ENCODE peak calls at places on chromosomes 2 and 18, in four cellular contexts. One of them, this sample, is unnamed.
A peak's percentile ranks its signal among the peaks of the same experiment; 100 is the strongest.

GRCh38 chr18:9081940-9082339 is 20.6 kb upstream of the NDUFV2 start:
- DNase-seq in tibial artery: no peak
- DNase-seq in GM23248: no peak
- DNase-seq in psoas muscle: no peak
- DNase-seq in this sample: no peak

GRCh38 chr18:62897153-62897552 is 181.8 kb downstream of the PHLPP1 start:
- DNase-seq in tibial artery: no peak
- DNase-seq in GM23248: peak; percentile 75
- DNase-seq in psoas muscle: no peak
- DNase-seq in this sample: peak; percentile 54

GRCh38 chr18:79988079-79988924 is at the start of gene TXNL4A:
- DNase-seq in tibial artery: peak; percentile 89
- DNase-seq in GM23248: peak; percentile 97
- DNase-seq in psoas muscle: peak; percentile 93
- DNase-seq in this sample: peak; percentile 95

GRCh38 chr2:105779394-105779793 is 34.7 kb downstream of the NCK2 start:
- DNase-seq in tibial artery: no peak
- DNase-seq in GM23248: no peak
- DNase-seq in psoas muscle: no peak
- DNase-seq in this sample: no peak

GRCh38 chr18:25349131-25349925 is 2.6 kb downstream of the ZNF521 start:
- DNase-seq in tibial artery: peak; percentile 68
- DNase-seq in GM23248: peak; percentile 72
- DNase-seq in psoas muscle: peak; percentile 58
- DNase-seq in this sample: peak; percentile 72

GRCh38 chr2:124805060-124805459 is 780.0 kb downstream of the CNTNAP5 start:
- DNase-seq in tibial artery: no peak
- DNase-seq in GM23248: no peak
- DNase-seq in psoas muscle: no peak
- DNase-seq in this sample: no peak

GRCh38 chr2:207149253-207150213 is 16.2 kb downstream of the KLF7 start:
- DNase-seq in tibial artery: no peak
- DNase-seq in GM23248: no peak
- DNase-seq in psoas muscle: no peak
- DNase-seq in this sample: no peak

GRCh38 chr2:44268259-44268649 is 7.0 kb upstream of the SLC3A1 start:
- DNase-seq in tibial artery: no peak
- DNase-seq in GM23248: peak; percentile 73
- DNase-seq in psoas muscle: no peak
- DNase-seq in this sample: peak; percentile 69

GRCh38 chr2:172335731-172336130 is 91.7 kb upstream of the ITGA6 start:
- DNase-seq in tibial artery: no peak
- DNase-seq in GM23248: no peak
- DNase-seq in psoas muscle: no peak
- DNase-seq in this sample: no peak

GRCh38 chr2:30113617-30114293 is 33.1 kb upstream of the YPEL5 start:
- DNase-seq in tibial artery: no peak
- DNase-seq in GM23248: peak; percentile 95
- DNase-seq in psoas muscle: no peak
- DNase-seq in this sample: peak; percentile 88

GRCh38 chr2:65501074-65501473 is 68.7 kb upstream of the SPRED2 start:
- DNase-seq in tibial artery: no peak
- DNase-seq in GM23248: no peak
- DNase-seq in psoas muscle: no peak
- DNase-seq in this sample: no peak

GRCh38 chr2:60230037-60230436 is 323.4 kb downstream of the BCL11A start:
- DNase-seq in tibial artery: no peak
- DNase-seq in GM23248: no peak
- DNase-seq in psoas muscle: no peak
- DNase-seq in this sample: peak; percentile 4

GRCh38 chr18:25896178-25896780 is 194.1 kb downstream of the SS18 start:
- DNase-seq in tibial artery: no peak
- DNase-seq in GM23248: peak; percentile 67
- DNase-seq in psoas muscle: no peak
- DNase-seq in this sample: peak; percentile 75

GRCh38 chr2:73916666-73917065 is 10.0 kb upstream of the DGUOK start:
- DNase-seq in tibial artery: no peak
- DNase-seq in GM23248: no peak
- DNase-seq in psoas muscle: no peak
- DNase-seq in this sample: no peak

GRCh38 chr18:79208882-79209281 is 139.7 kb downstream of the ATP9B start:
- DNase-seq in tibial artery: no peak
- DNase-seq in GM23248: no peak
- DNase-seq in psoas muscle: peak; percentile 71
- DNase-seq in this sample: no peak

GRCh38 chr2:102065675-102066252 is 74.0 kb downstream of the IL1R2 start:
- DNase-seq in tibial artery: no peak
- DNase-seq in GM23248: peak; percentile 77
- DNase-seq in psoas muscle: peak; percentile 73
- DNase-seq in this sample: peak; percentile 52

GRCh38 chr2:221997683-221998082 is 301.1 kb downstream of the PAX3 start:
- DNase-seq in tibial artery: no peak
- DNase-seq in GM23248: no peak
- DNase-seq in psoas muscle: no peak
- DNase-seq in this sample: no peak

GRCh38 chr2:1910562-1911256 is 166.4 kb upstream of the PXDN start:
- DNase-seq in tibial artery: no peak
- DNase-seq in GM23248: peak; percentile 6
- DNase-seq in psoas muscle: no peak
- DNase-seq in this sample: no peak

GRCh38 chr2:113232123-113232522 is 46.6 kb downstream of the PAX8 start:
- DNase-seq in tibial artery: no peak
- DNase-seq in GM23248: no peak
- DNase-seq in psoas muscle: no peak
- DNase-seq in this sample: no peak
- H3K4me3 ChIP-seq in tibial artery: no peak overlapping the region
- H3K4me3 ChIP-seq in GM23248: no peak overlapping the region
- H3K4me3 ChIP-seq in psoas muscle: no peak overlapping the region
- H3K4me3 ChIP-seq in this sample: no peak overlapping the region

DNA sequence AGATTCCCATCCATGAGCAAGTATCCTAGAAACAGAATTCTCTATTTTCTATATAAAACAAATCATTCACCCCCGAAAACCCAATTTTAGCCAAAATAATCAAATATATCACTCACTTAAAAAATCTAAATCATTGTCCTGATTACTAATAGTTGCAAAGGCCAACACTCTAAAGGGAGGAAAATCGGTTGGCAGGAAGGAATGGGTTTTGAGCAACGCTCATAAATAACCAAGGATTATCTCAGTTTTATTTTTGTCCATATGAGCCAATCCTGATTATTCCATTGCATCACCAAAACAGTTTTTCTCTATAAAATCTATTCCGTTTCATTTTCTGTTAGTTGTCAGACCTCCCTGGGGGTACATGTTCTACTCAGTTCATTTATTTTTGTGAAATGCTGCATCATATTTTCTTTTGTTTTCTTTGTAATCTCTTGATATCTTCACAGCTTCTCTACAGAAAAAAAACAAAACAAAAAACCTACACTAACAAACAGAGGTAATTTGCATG is 174.1 kb downstream of the LRATD1 start:
- DNase-seq in tibial artery: no peak
- DNase-seq in GM23248: peak; percentile 10
- DNase-seq in psoas muscle: no peak
- DNase-seq in this sample: no peak
- H3K4me1 ChIP-seq in tibial artery: no peaks in the 10 kb centered on the region
- H3K4me1 ChIP-seq in GM23248: no peaks in the 10 kb centered on the region
- H3K4me1 ChIP-seq in psoas muscle: no peaks in the 10 kb centered on the region
- H3K4me1 ChIP-seq in this sample: peaks cover 14% of the 10 kb centered on the region

GRCh38 chr18:57427429-57428181 is 7.6 kb upstream of the ONECUT2 start:
- DNase-seq in tibial artery: no peak
- DNase-seq in GM23248: peak; percentile 4
- DNase-seq in psoas muscle: no peak
- DNase-seq in this sample: no peak
- H3K27me3 ChIP-seq in tibial artery: peaks cover 77% of the 10 kb centered on the region
- H3K27me3 ChIP-seq in GM23248: peaks cover 80% of the 10 kb centered on the region
- H3K27me3 ChIP-seq in psoas muscle: peaks cover 91% of the 10 kb centered on the region
- H3K27me3 ChIP-seq in this sample: peaks cover 70% of the 10 kb centered on the region

DNA sequence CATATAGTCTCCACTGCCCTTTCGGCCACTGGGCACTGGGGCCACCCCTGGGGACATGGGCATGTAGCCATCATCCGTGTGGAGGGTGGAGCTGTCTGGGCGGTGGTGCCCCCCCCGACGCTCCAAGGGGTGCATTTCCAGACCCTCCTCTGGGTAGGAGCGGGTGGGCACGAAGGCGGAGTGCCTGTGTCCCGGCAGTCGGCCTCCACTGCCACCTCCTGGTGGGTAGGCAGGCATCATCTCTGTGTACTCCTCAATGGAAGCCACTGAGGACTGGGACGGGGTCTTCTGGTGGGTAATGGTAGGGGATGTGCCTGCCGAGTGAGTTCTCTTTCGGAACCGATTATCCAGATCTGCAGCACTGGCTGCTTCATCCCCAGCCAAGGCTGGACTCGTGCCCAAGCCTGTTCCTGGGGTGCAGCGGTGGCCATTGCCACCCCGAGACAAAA is 2.8 kb downstream of the IRS1 start:
- DNase-seq in tibial artery: peak; percentile 65
- DNase-seq in GM23248: peak; percentile 79
- DNase-seq in psoas muscle: peak; percentile 83
- DNase-seq in this sample: peak; percentile 34
- H3K4me3 ChIP-seq in tibial artery: no peak overlapping the region
- H3K4me3 ChIP-seq in GM23248: peak overlapping the region; percentile 75
- H3K4me3 ChIP-seq in psoas muscle: peak overlapping the region; percentile 89
- H3K4me3 ChIP-seq in this sample: peak overlapping the region; percentile 87

DNA sequence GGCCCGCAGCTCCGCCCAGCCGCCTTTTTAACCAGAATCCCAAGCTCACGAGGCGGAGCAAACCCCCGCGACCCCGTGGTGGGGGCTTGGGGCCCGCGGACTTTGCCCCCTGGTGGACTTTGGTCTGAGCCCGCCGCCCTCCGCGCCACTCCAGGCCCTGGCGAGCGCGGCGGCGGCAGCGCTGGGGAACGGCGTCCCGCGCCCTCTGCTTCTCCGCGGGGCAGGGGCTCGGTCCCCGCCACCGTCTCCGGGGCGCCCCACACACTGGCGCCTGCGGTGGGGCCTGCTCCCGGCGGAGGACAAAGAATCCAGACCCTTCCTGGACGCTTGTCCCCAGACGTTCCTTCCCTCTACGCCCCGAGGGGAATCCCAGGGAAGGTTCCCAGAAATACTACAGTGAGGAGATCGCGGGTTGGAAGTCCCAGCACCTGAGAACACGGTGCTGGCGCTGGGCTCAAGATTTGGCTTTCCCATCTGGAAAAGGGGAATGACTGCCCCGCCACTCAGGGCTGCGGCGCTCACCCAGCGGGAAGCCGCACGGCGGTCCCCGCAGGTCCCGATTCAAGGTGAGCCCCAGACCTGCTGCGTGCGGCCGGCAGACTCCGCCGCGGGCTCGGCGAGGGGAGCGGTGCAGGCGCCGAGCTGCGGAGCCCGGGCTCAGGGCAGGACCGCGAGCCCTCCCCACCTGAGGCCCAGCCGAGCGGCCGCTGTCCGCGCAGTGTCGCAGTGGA is at the start of gene HAAO:
- DNase-seq in tibial artery: peak; percentile 82
- DNase-seq in GM23248: peak; percentile 18
- DNase-seq in psoas muscle: peak; percentile 78
- DNase-seq in this sample: no peak
- H3K4me1 ChIP-seq in tibial artery: peaks cover 38% of the 10 kb centered on the region
- H3K4me1 ChIP-seq in GM23248: no peaks in the 10 kb centered on the region
- H3K4me1 ChIP-seq in psoas muscle: no peaks in the 10 kb centered on the region
- H3K4me1 ChIP-seq in this sample: no peaks in the 10 kb centered on the region